ENCODE peak calls at places on chromosomes 6 and 20, in seven cellular contexts. L is NCI-H1436; C is NCI-H1092 treated with DMSO at 0.1 percent for 48 hours; Y is RCC 7860; P is stimulated activated CD8-positive, alpha-beta memory T cell treated with anti-CD3 and anti-CD28 coated beads, Interleukin-15, amount 100 ng/mL, for 24 hours; A is CD8-positive, alpha-beta memory T cell; I is Panc1. G is an unnamed sample.

GRCh38 chr20:59850018-59850641 is 83.3 kb downstream of the SYCP2 start:
- DNase-seq in I (no peak), C (peak), L (peak), P (no peak), Y (peak), A (no peak), G (peak)

GRCh38 chr6:148874698-148875293 is 128.0 kb downstream of the UST start:
- DNase-seq in Y (no peak), P (no peak), L (no peak), I (no peak), A (no peak), C (peak), G (peak)

GRCh38 chr6:131914967-131915751 is 36.0 kb downstream of the CCN2 start:
- DNase-seq in L (peak), Y (peak), A (peak), P (no peak), C (peak), I (peak), G (peak)

GRCh38 chr20:4898845-4899244 is 102.5 kb downstream of the SLC23A2 start:
- DNase-seq in C (no peak), A (no peak), Y (no peak), I (no peak), L (no peak), P (no peak), G (no peak)

GRCh38 chr6:63245908-63246307 is 34.6 kb downstream of the FKBP1C start:
- DNase-seq in P (no peak), A (no peak), I (no peak), C (no peak), L (no peak), Y (no peak), G (no peak)

GRCh38 chr6:6803180-6803978 is 214.9 kb downstream of the LY86 start:
- DNase-seq in P (no peak), L (no peak), Y (no peak), A (no peak), C (no peak), I (no peak), G (no peak)

GRCh38 chr6:14964901-14965300 is 281.0 kb upstream of the JARID2 start:
- DNase-seq in L (no peak), P (no peak), C (no peak), I (no peak), A (no peak), Y (no peak), G (peak)

GRCh38 chr6:119627908-119628669 is 278.5 kb upstream of the MAN1A1 start:
- DNase-seq in A (no peak), P (no peak), L (no peak), I (no peak), Y (peak), C (no peak), G (no peak)

GRCh38 chr6:91697010-91697694 is 1110.3 kb upstream of the MAP3K7 start:
- DNase-seq in Y (no peak), A (no peak), P (no peak), L (no peak), C (no peak), I (peak), G (no peak)

GRCh38 chr6:108068182-108068581 is 6.4 kb downstream of the OSTM1 start:
- DNase-seq in I (no peak), L (no peak), Y (no peak), A (no peak), C (no peak), P (no peak), G (no peak)

GRCh38 chr6:21893778-21894177 is 300.2 kb downstream of the SOX4 start:
- DNase-seq in L (no peak), Y (no peak), C (no peak), P (no peak), I (no peak), A (no peak), G (no peak)

GRCh38 chr20:47030271-47030810 is 135.7 kb downstream of the EYA2 start:
- DNase-seq in L (no peak), A (no peak), P (no peak), Y (no peak), C (no peak), I (no peak), G (no peak)

GRCh38 chr6:42453649-42454427 is 2.1 kb upstream of the TRERF1 start:
- DNase-seq in A (peak), C (peak), P (no peak), L (peak), I (no peak), Y (no peak), G (no peak)

GRCh38 chr20:22944062-22944461 is 91.0 kb upstream of the SSTR4 start:
- DNase-seq in P (no peak), Y (no peak), L (no peak), A (no peak), C (no peak), I (no peak), G (no peak)

GRCh38 chr6:141548969-141549368 is 583.8 kb upstream of the GJE1 start:
- DNase-seq in C (no peak), I (no peak), P (no peak), L (no peak), A (no peak), Y (no peak), G (no peak)

GRCh38 chr20:58531657-58532056 is 16.5 kb upstream of the APCDD1L start:
- DNase-seq in L (no peak), A (no peak), C (no peak), P (no peak), Y (no peak), I (no peak), G (no peak)

GRCh38 chr6:5044866-5045265 is 40.3 kb upstream of the PPP1R3G start:
- DNase-seq in Y (peak), I (no peak), C (no peak), P (no peak), L (no peak), A (no peak), G (no peak)

G was measured in NCI-H2171 treated with DMSO at 0.1 percent for 48 hours.